ENCODE peak calls at places on chromosomes 7 and 10, in ten cellular contexts. R is AG09319; C is AG04450; Q is B cell; O is fibroblast of the aortic adventitia; G is adrenal gland; V is HL-60; U is activated CD8-positive, alpha-beta T cell treated with anti-CD3 and anti-CD28 coated beads for 36 hours; T is CD8-positive, alpha-beta T cell; W is lower lobe of right lung. S is an unnamed sample.

GRCh38 chr10:71086439-71087080 is 125.8 kb upstream of the UNC5B start:
- DNase-seq in R (no peak), C (no peak), Q (no peak), O (no peak), G (peak; percentile 2), V (no peak), U (no peak), T (peak; percentile 9), W (no peak), S (no peak)

GRCh38 chr7:75017832-75018231 is 53.3 kb downstream of the CASTOR2 start:
- DNase-seq in R (no peak), C (no peak), Q (no peak), O (no peak), G (no peak), V (no peak), U (no peak), T (no peak), W (no peak), S (no peak)

GRCh38 chr10:32377458-32378370 is 30.8 kb upstream of the EPC1 start:
- DNase-seq in R (no peak), C (no peak), Q (no peak), O (peak; percentile 64), G (no peak), V (peak; percentile 28), U (peak; percentile 58), T (no peak), W (no peak), S (no peak)

GRCh38 chr7:154372106-154372505 is 319.9 kb downstream of the DPP6 start:
- DNase-seq in R (no peak), C (no peak), Q (no peak), O (no peak), G (no peak), V (no peak), U (no peak), T (no peak), W (no peak), S (no peak)

GRCh38 chr10:74310652-74311257 is 159.7 kb downstream of the ADK start:
- DNase-seq in R (no peak), C (no peak), Q (no peak), O (no peak), G (no peak), V (no peak), U (no peak), T (no peak), W (no peak), S (no peak)

GRCh38 chr10:19505320-19506092 is 310.7 kb upstream of the PLXDC2 start:
- DNase-seq in R (no peak), C (no peak), Q (no peak), O (no peak), G (no peak), V (no peak), U (no peak), T (no peak), W (no peak), S (no peak)

GRCh38 chr7:26648429-26649015 is 215.9 kb downstream of the SKAP2 start:
- DNase-seq in R (no peak), C (no peak), Q (no peak), O (peak; percentile 52), G (no peak), V (no peak), U (no peak), T (no peak), W (no peak), S (no peak)

GRCh38 chr7:39670052-39670451 is 46.7 kb downstream of the RALA start:
- DNase-seq in R (no peak), C (no peak), Q (no peak), O (no peak), G (no peak), V (no peak), U (no peak), T (no peak), W (no peak), S (no peak)

GRCh38 chr7:27300401-27300800 is 57.8 kb downstream of the EVX1 start:
- DNase-seq in R (no peak), C (no peak), Q (no peak), O (peak; percentile 6), G (no peak), V (peak; percentile 36), U (no peak), T (no peak), W (no peak), S (no peak)

GRCh38 chr7:66323114-66323513 is 118.0 kb downstream of the TPST1 start:
- DNase-seq in R (no peak), C (no peak), Q (no peak), O (no peak), G (no peak), V (no peak), U (no peak), T (no peak), W (no peak), S (no peak)

GRCh38 chr10:12564173-12564572 is 214.8 kb downstream of the CAMK1D start:
- DNase-seq in R (no peak), C (no peak), Q (no peak), O (peak; percentile 20), G (no peak), V (no peak), U (no peak), T (no peak), W (no peak), S (no peak)

GRCh38 chr7:29332027-29332806 is 137.6 kb downstream of the CHN2 start:
- DNase-seq in R (no peak), C (no peak), Q (no peak), O (no peak), G (no peak), V (no peak), U (no peak), T (no peak), W (no peak), S (no peak)

DNA sequence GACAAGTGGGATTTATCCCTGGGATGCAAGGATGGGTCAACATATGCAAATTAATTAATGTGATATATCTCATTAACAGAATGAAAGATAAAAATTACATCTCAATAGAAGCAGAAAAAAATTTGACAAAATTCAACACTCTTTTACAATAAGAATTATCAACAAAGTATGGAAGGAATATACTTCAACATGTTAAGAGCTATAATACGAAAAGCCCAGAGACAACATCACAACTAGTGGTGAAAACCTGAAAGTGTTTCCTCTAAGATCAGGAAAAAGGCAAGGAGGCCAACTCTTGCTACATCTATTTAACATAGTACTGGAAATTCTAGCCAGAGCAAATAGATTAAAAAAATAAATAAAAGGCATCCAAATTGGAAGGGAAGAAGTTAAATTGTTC is 970.0 kb upstream of the POT1 start:
- DNase-seq in R (no peak), C (no peak), Q (no peak), O (no peak), G (no peak), V (no peak), U (no peak), T (no peak), W (no peak), S (no peak)
- TF ChIP-seq CTCF in R (no peak), C (no peak), Q (no peak), O (no peak), G (no peak), V (no peak), U (no peak), T (no peak), W (no peak), S (peak; percentile 13)

GRCh38 chr10:104643023-104643663 is 2.1 kb downstream of the SORCS3 start:
- DNase-seq in R (no peak), C (no peak), Q (no peak), O (no peak), G (no peak), V (no peak), U (no peak), T (no peak), W (no peak), S (no peak)

GRCh38 chr10:104640339-104641149 is 546 bp upstream of the SORCS3 start:
- DNase-seq in R (no peak), C (no peak), Q (no peak), O (no peak), G (no peak), V (no peak), U (no peak), T (no peak), W (no peak), S (peak; percentile 48)

GRCh38 chr10:104642001-104642270 is 846 bp downstream of the SORCS3 start:
- DNase-seq in R (no peak), C (no peak), Q (no peak), O (no peak), G (no peak), V (no peak), U (no peak), T (no peak), W (no peak), S (no peak)

GRCh38 chr10:104641150-104642000 is at the start of gene SORCS3:
- DNase-seq in R (no peak), C (no peak), Q (no peak), O (no peak), G (no peak), V (no peak), U (no peak), T (no peak), W (no peak), S (peak; percentile 55)

GRCh38 chr10:104642311-104643022 is 1.4 kb downstream of the SORCS3 start:
- DNase-seq in R (no peak), C (no peak), Q (no peak), O (peak; percentile 22), G (peak; percentile 60), V (no peak), U (peak; percentile 49), T (no peak), W (peak; percentile 48), S (peak; percentile 92)
- TF ChIP-seq CTCF in R (peak; percentile 16), C (no peak), Q (no peak), O (peak; percentile 32), G (peak; percentile 26), V (no peak), U (peak; percentile 29), T (no peak), W (no peak), S (peak; percentile 67)

DNA sequence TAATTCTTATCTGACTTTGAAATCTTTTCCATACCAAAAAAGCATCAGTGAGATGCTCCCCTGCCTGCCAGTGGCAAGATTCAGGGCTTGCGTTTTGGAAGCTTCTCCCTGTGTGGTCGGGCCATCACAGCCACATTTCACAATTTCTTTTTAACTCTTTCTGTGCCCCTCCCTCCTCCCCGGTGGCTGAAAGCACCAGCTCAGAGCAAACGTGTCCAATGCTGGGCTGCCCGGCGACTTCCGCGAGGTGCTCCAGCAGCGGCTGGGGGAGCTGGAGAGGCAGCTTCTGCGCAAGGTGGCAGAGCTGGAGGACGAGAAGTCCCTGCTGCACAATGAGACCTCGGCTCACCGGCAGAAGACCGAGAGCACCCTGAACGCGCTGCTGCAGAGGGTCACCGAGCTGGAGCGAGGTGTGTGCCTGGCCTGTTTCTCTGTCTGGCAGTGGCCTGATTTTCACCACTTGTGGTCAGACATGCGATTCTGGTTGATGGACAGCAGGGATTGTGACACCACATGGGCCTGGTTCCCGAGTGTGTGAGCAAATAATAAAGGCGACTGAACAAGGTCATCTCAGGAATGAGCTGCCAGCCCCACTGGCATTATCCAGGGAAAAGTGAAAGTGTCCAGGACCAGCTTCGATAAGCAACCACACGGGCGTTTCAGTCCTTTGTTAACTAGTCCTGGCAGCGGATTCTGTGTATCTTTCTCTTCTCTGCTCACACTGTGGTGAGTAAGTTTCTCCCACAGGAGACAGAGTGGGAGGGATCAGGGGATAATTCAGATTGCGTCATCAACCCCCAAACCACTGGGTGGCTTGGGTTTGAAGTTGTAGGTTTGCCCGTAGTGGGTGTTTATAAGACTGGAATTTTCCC is 2.6 kb downstream of the NPTX2 start:
- DNase-seq in R (no peak), C (no peak), Q (no peak), O (peak; percentile 83), G (peak; percentile 48), V (no peak), U (no peak), T (no peak), W (no peak), S (peak; percentile 55)
- TF ChIP-seq CTCF in R (no peak), C (no peak), Q (no peak), O (no peak), G (no peak), V (no peak), U (no peak), T (no peak), W (no peak), S (no peak)

GRCh38 chr10:64379898-64380297 is 858.7 kb downstream of the REEP3 start:
- DNase-seq in R (no peak), C (no peak), Q (no peak), O (no peak), G (no peak), V (no peak), U (no peak), T (no peak), W (no peak), S (no peak)
- TF ChIP-seq CTCF in R (no peak), C (no peak), Q (no peak), O (no peak), G (no peak), V (no peak), U (no peak), T (no peak), W (no peak), S (no peak)

S was measured in glutamatergic neuron.